ENCODE peak calls at places on chromosomes 6 and 20, in four cellular contexts. One of them, this sample, is unnamed.

GRCh38 chr6:123534264-123534663 is 102.5 kb downstream of the TRDN start:
- DNase-seq in GM12878: no peak
- DNase-seq in IMR-90: no peak
- DNase-seq in endothelial cell of umbilical vein: no peak
- DNase-seq in this sample: no peak

GRCh38 chr20:64168381-64169088 is 4.3 kb downstream of the MYT1 start:
- DNase-seq in GM12878: no peak
- DNase-seq in IMR-90: no peak
- DNase-seq in endothelial cell of umbilical vein: no peak
- DNase-seq in this sample: no peak

GRCh38 chr6:21587182-21587924 is 6.2 kb upstream of the SOX4 start:
- DNase-seq in GM12878: no peak
- DNase-seq in IMR-90: peak
- DNase-seq in endothelial cell of umbilical vein: peak
- DNase-seq in this sample: no peak

GRCh38 chr6:68032217-68032616 is 602.9 kb upstream of the ADGRB3 start:
- DNase-seq in GM12878: no peak
- DNase-seq in IMR-90: no peak
- DNase-seq in endothelial cell of umbilical vein: no peak
- DNase-seq in this sample: no peak

GRCh38 chr20:38196016-38196415 is 30.9 kb upstream of the TGM2 start:
- DNase-seq in GM12878: no peak
- DNase-seq in IMR-90: no peak
- DNase-seq in endothelial cell of umbilical vein: no peak
- DNase-seq in this sample: no peak

GRCh38 chr6:40171343-40171742 is 237.1 kb upstream of the MOCS1 start:
- DNase-seq in GM12878: no peak
- DNase-seq in IMR-90: no peak
- DNase-seq in endothelial cell of umbilical vein: no peak
- DNase-seq in this sample: no peak

GRCh38 chr6:157989541-157990289 is 8.1 kb downstream of the SYNJ2 start:
- DNase-seq in GM12878: no peak
- DNase-seq in IMR-90: peak
- DNase-seq in endothelial cell of umbilical vein: peak
- DNase-seq in this sample: peak

GRCh38 chr20:59082077-59082740 is 39.6 kb upstream of the PRELID3B start:
- DNase-seq in GM12878: no peak
- DNase-seq in IMR-90: peak
- DNase-seq in endothelial cell of umbilical vein: no peak
- DNase-seq in this sample: peak

GRCh38 chr6:143099647-143100046 is 39.0 kb downstream of the AIG1 start:
- DNase-seq in GM12878: no peak
- DNase-seq in IMR-90: no peak
- DNase-seq in endothelial cell of umbilical vein: no peak
- DNase-seq in this sample: no peak

GRCh38 chr20:60361761-60362410 is 403.7 kb downstream of the CDH26 start:
- DNase-seq in GM12878: no peak
- DNase-seq in IMR-90: no peak
- DNase-seq in endothelial cell of umbilical vein: no peak
- DNase-seq in this sample: no peak

GRCh38 chr20:20547221-20547875 is 165.1 kb downstream of the RALGAPA2 start:
- DNase-seq in GM12878: no peak
- DNase-seq in IMR-90: peak
- DNase-seq in endothelial cell of umbilical vein: no peak
- DNase-seq in this sample: no peak

GRCh38 chr6:16437984-16438383 is 199.6 kb downstream of the GMPR start:
- DNase-seq in GM12878: no peak
- DNase-seq in IMR-90: no peak
- DNase-seq in endothelial cell of umbilical vein: no peak
- DNase-seq in this sample: no peak

GRCh38 chr6:157283900-157284737 is 39.2 kb downstream of the TMEM242 start:
- DNase-seq in GM12878: no peak
- DNase-seq in IMR-90: no peak
- DNase-seq in endothelial cell of umbilical vein: no peak
- DNase-seq in this sample: no peak

GRCh38 chr20:57547250-57547649 is 13.7 kb upstream of the PCK1 start:
- DNase-seq in GM12878: no peak
- DNase-seq in IMR-90: peak
- DNase-seq in endothelial cell of umbilical vein: no peak
- DNase-seq in this sample: no peak

GRCh38 chr6:3258720-3259490 is at the start of gene PSMG4:
- DNase-seq in GM12878: peak
- DNase-seq in IMR-90: peak
- DNase-seq in endothelial cell of umbilical vein: peak
- DNase-seq in this sample: peak

GRCh38 chr20:2763186-2763585 is 37.2 kb downstream of the CPXM1 start:
- DNase-seq in GM12878: no peak
- DNase-seq in IMR-90: no peak
- DNase-seq in endothelial cell of umbilical vein: no peak
- DNase-seq in this sample: no peak

GRCh38 chr6:28488916-28489365 is 26.7 kb downstream of the GPX6 start:
- DNase-seq in GM12878: peak
- DNase-seq in IMR-90: peak
- DNase-seq in endothelial cell of umbilical vein: peak
- DNase-seq in this sample: peak

GRCh38 chr6:40054602-40055001 is 120.3 kb upstream of the MOCS1 start:
- DNase-seq in GM12878: no peak
- DNase-seq in IMR-90: no peak
- DNase-seq in endothelial cell of umbilical vein: no peak
- DNase-seq in this sample: no peak

GRCh38 chr20:62804632-62805364 is at the start of gene OGFR:
- DNase-seq in GM12878: no peak
- DNase-seq in IMR-90: peak
- DNase-seq in endothelial cell of umbilical vein: peak
- DNase-seq in this sample: peak

GRCh38 chr6:6740595-6740994 is 152.1 kb downstream of the LY86 start:
- DNase-seq in GM12878: no peak
- DNase-seq in IMR-90: no peak
- DNase-seq in endothelial cell of umbilical vein: no peak
- DNase-seq in this sample: no peak

GRCh38 chr6:99216959-99217358 is 132.5 kb downstream of the FAXC start:
- DNase-seq in GM12878: no peak
- DNase-seq in IMR-90: no peak
- DNase-seq in endothelial cell of umbilical vein: no peak
- DNase-seq in this sample: no peak

GRCh38 chr20:38433304-38433972 is 1.7 kb downstream of the SNHG17 start:
- DNase-seq in GM12878: no peak
- DNase-seq in IMR-90: no peak
- DNase-seq in endothelial cell of umbilical vein: no peak
- DNase-seq in this sample: no peak

GRCh38 chr20:46809961-46810360 is 84.7 kb upstream of the EYA2 start:
- DNase-seq in GM12878: no peak
- DNase-seq in IMR-90: no peak
- DNase-seq in endothelial cell of umbilical vein: no peak
- DNase-seq in this sample: no peak

GRCh38 chr6:118893095-118893881 is 664 bp upstream of the ASF1A start:
- DNase-seq in GM12878: no peak
- DNase-seq in IMR-90: peak
- DNase-seq in endothelial cell of umbilical vein: peak
- DNase-seq in this sample: peak

GRCh38 chr6:167791036-167791779 is 35.5 kb upstream of the AFDN start:
- DNase-seq in GM12878: no peak
- DNase-seq in IMR-90: no peak
- DNase-seq in endothelial cell of umbilical vein: no peak
- DNase-seq in this sample: no peak

GRCh38 chr20:63553933-63554290 is at the start of gene FNDC11:
- DNase-seq in GM12878: no peak
- DNase-seq in IMR-90: no peak
- DNase-seq in endothelial cell of umbilical vein: no peak
- DNase-seq in this sample: peak

GRCh38 chr6:22642254-22642653 is 72.9 kb downstream of the HDGFL1 start:
- DNase-seq in GM12878: no peak
- DNase-seq in IMR-90: peak
- DNase-seq in endothelial cell of umbilical vein: peak
- DNase-seq in this sample: no peak

GRCh38 chr6:12582421-12583110 is 134.0 kb upstream of the PHACTR1 start:
- DNase-seq in GM12878: no peak
- DNase-seq in IMR-90: no peak
- DNase-seq in endothelial cell of umbilical vein: peak
- DNase-seq in this sample: no peak

GRCh38 chr6:130864344-130864743 is 37.1 kb downstream of the SMLR1 start:
- DNase-seq in GM12878: no peak
- DNase-seq in IMR-90: no peak
- DNase-seq in endothelial cell of umbilical vein: no peak
- DNase-seq in this sample: no peak

GRCh38 chr6:42088101-42088591 is 37.8 kb downstream of the TAF8 start:
- DNase-seq in GM12878: no peak
- DNase-seq in IMR-90: peak
- DNase-seq in endothelial cell of umbilical vein: no peak
- DNase-seq in this sample: no peak

GRCh38 chr6:83479389-83479788 is 32.9 kb upstream of the PRSS35 start:
- DNase-seq in GM12878: no peak
- DNase-seq in IMR-90: no peak
- DNase-seq in endothelial cell of umbilical vein: no peak
- DNase-seq in this sample: no peak

GRCh38 chr6:28981833-28982475 is 23.2 kb downstream of the ZNF311 start:
- DNase-seq in GM12878: peak
- DNase-seq in IMR-90: peak
- DNase-seq in endothelial cell of umbilical vein: peak
- DNase-seq in this sample: peak

GRCh38 chr6:16481680-16482079 is 243.3 kb downstream of the GMPR start:
- DNase-seq in GM12878: no peak
- DNase-seq in IMR-90: no peak
- DNase-seq in endothelial cell of umbilical vein: no peak
- DNase-seq in this sample: no peak

GRCh38 chr6:13355043-13355945 is 27.0 kb upstream of the TBC1D7 start:
- DNase-seq in GM12878: peak
- DNase-seq in IMR-90: peak
- DNase-seq in endothelial cell of umbilical vein: peak
- DNase-seq in this sample: peak

GRCh38 chr6:14606353-14606752 is 488.8 kb downstream of the CD83 start:
- DNase-seq in GM12878: no peak
- DNase-seq in IMR-90: no peak
- DNase-seq in endothelial cell of umbilical vein: no peak
- DNase-seq in this sample: no peak

GRCh38 chr6:79548310-79548709 is 11.1 kb upstream of the LCA5 start:
- DNase-seq in GM12878: no peak
- DNase-seq in IMR-90: no peak
- DNase-seq in endothelial cell of umbilical vein: no peak
- DNase-seq in this sample: no peak

DNA sequence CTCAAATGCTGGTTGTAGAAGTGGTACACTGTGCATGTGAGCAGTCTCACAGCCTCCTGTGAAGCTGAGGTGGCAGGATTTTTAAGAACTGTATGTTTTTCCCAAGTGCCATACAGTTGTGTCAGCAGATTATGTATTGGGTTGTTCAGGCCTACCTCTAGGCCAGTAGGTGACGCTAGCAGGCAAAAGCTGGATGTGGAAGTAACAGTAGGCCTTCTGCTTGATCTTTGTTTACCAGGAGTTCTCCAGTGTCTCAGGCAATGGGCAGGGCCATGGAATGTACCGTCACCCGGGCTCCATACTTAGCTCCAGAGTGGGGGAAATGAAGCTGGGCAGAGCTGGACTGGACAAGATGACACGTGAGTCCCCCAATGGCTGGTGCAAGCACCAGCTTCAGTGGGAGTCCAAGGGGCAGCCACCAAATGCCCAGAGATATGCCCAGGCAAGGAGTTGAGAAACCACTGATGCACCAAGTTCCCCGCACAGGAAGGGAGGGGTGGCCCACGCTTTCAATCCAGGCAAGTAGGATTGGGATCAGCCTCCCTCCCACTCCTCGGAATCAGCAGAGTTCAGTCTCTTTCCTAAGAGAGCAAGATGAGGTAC is 289.7 kb downstream of the HTR1B start:
- DNase-seq in GM12878: no peak
- DNase-seq in IMR-90: peak
- DNase-seq in endothelial cell of umbilical vein: no peak
- DNase-seq in this sample: no peak
- TF ChIP-seq FOS in GM12878: no peak
- TF ChIP-seq FOS in IMR-90: no peak
- TF ChIP-seq FOS in endothelial cell of umbilical vein: no peak
- TF ChIP-seq FOS in this sample: no peak

GRCh38 chr20:50655325-50655880 is 35.9 kb downstream of the RIPOR3 start:
- DNase-seq in GM12878: no peak
- DNase-seq in IMR-90: peak
- DNase-seq in endothelial cell of umbilical vein: no peak
- DNase-seq in this sample: no peak
- TF ChIP-seq FOS in GM12878: no peak
- TF ChIP-seq FOS in IMR-90: no peak
- TF ChIP-seq FOS in endothelial cell of umbilical vein: no peak
- TF ChIP-seq FOS in this sample: no peak

GRCh38 chr6:133756046-133756445 is 132.9 kb upstream of the TCF21 start:
- DNase-seq in GM12878: no peak
- DNase-seq in IMR-90: peak
- DNase-seq in endothelial cell of umbilical vein: no peak
- DNase-seq in this sample: no peak
- TF ChIP-seq FOS in GM12878: no peak
- TF ChIP-seq FOS in IMR-90: no peak
- TF ChIP-seq FOS in endothelial cell of umbilical vein: no peak
- TF ChIP-seq FOS in this sample: no peak

GRCh38 chr6:112030965-112031660 is 22.8 kb upstream of the CCN6 start:
- DNase-seq in GM12878: no peak
- DNase-seq in IMR-90: no peak
- DNase-seq in endothelial cell of umbilical vein: no peak
- DNase-seq in this sample: no peak

GRCh38 chr6:112030206-112030932 is 23.5 kb upstream of the CCN6 start:
- DNase-seq in GM12878: no peak
- DNase-seq in IMR-90: no peak
- DNase-seq in endothelial cell of umbilical vein: no peak
- DNase-seq in this sample: no peak

GRCh38 chr6:112026933-112027332 is 27.0 kb upstream of the CCN6 start:
- DNase-seq in GM12878: no peak
- DNase-seq in IMR-90: no peak
- DNase-seq in endothelial cell of umbilical vein: no peak
- DNase-seq in this sample: no peak

GRCh38 chr6:112029045-112029822 is 24.7 kb upstream of the CCN6 start:
- DNase-seq in GM12878: no peak
- DNase-seq in IMR-90: peak
- DNase-seq in endothelial cell of umbilical vein: peak
- DNase-seq in this sample: peak

GRCh38 chr6:112027942-112028674 is 25.8 kb upstream of the CCN6 start:
- DNase-seq in GM12878: no peak
- DNase-seq in IMR-90: no peak
- DNase-seq in endothelial cell of umbilical vein: no peak
- DNase-seq in this sample: no peak
- TF ChIP-seq FOS in GM12878: no peak
- TF ChIP-seq FOS in IMR-90: no peak
- TF ChIP-seq FOS in endothelial cell of umbilical vein: no peak
- TF ChIP-seq FOS in this sample: no peak

GRCh38 chr6:169830876-169831275 is 79.5 kb downstream of the ERMARD start:
- DNase-seq in GM12878: no peak
- DNase-seq in IMR-90: no peak
- DNase-seq in endothelial cell of umbilical vein: no peak
- DNase-seq in this sample: no peak

GRCh38 chr6:169833258-169833794 is 81.9 kb downstream of the ERMARD start:
- DNase-seq in GM12878: no peak
- DNase-seq in IMR-90: no peak
- DNase-seq in endothelial cell of umbilical vein: no peak
- DNase-seq in this sample: no peak

GRCh38 chr6:169829786-169830185 is 78.4 kb downstream of the ERMARD start:
- DNase-seq in GM12878: no peak
- DNase-seq in IMR-90: no peak
- DNase-seq in endothelial cell of umbilical vein: no peak
- DNase-seq in this sample: no peak

GRCh38 chr6:169832247-169832948 is 81.0 kb downstream of the ERMARD start:
- DNase-seq in GM12878: no peak
- DNase-seq in IMR-90: peak
- DNase-seq in endothelial cell of umbilical vein: peak
- DNase-seq in this sample: no peak

GRCh38 chr6:169831450-169832246 is 80.2 kb downstream of the ERMARD start:
- DNase-seq in GM12878: no peak
- DNase-seq in IMR-90: peak
- DNase-seq in endothelial cell of umbilical vein: peak
- DNase-seq in this sample: peak
- TF ChIP-seq FOS in GM12878: no peak
- TF ChIP-seq FOS in IMR-90: no peak
- TF ChIP-seq FOS in endothelial cell of umbilical vein: peak
- TF ChIP-seq FOS in this sample: no peak